ENCODE peak calls at places on chromosomes 7 and 10, in ten cellular contexts. X is amygdala; V is DMS153; Y is uterus; F is GM06990; L is NCI-H345; Q is activated T-helper 1 cell treated with anti-CD3 and anti-CD28 coated beads, Interleukin-2, amount 50 U/mL, for 16 hours; Z is stimulated activated CD4-positive, alpha-beta T cell treated with anti-CD3 and anti-CD28 coated beads, TNF-alpha, amount 100 ng/mL, for 1 hour; S is HEK293T; K is nephron progenitor cell. I is an unnamed sample.
A peak's percentile ranks its signal among the peaks of the same experiment; 100 is the strongest.

GRCh38 chr10:29699621-29700020 is 64.8 kb upstream of the SVIL start:
- DNase-seq in X (no peak), V (no peak), Y (no peak), F (no peak), L (no peak), Q (no peak), Z (no peak), S (no peak), K (no peak), I (no peak)

GRCh38 chr10:31101123-31101522 is 69.5 kb upstream of the ZNF438 start:
- DNase-seq in X (no peak), V (no peak), Y (no peak), F (peak; percentile 32), L (no peak), Q (no peak), Z (peak; percentile 37), S (no peak), K (no peak), I (no peak)

GRCh38 chr10:114131094-114131493 is 42.9 kb downstream of the CCDC186 start:
- DNase-seq in X (no peak), V (no peak), Y (no peak), F (peak; percentile 14), L (no peak), Q (no peak), Z (no peak), S (no peak), K (no peak), I (no peak)

GRCh38 chr10:92162541-92162940 is 128.3 kb downstream of the CPEB3 start:
- DNase-seq in X (no peak), V (no peak), Y (no peak), F (no peak), L (no peak), Q (no peak), Z (no peak), S (no peak), K (no peak), I (no peak)

GRCh38 chr10:44893604-44894468 is 17.3 kb upstream of the TMEM72 start:
- DNase-seq in X (no peak), V (no peak), Y (no peak), F (no peak), L (no peak), Q (no peak), Z (no peak), S (no peak), K (no peak), I (no peak)

GRCh38 chr10:123741146-123741545 is 75.0 kb downstream of the GPR26 start:
- DNase-seq in X (no peak), V (no peak), Y (no peak), F (no peak), L (no peak), Q (no peak), Z (no peak), S (no peak), K (no peak), I (no peak)

GRCh38 chr10:68121862-68122261 is 12.6 kb downstream of the MYPN start:
- DNase-seq in X (no peak), V (no peak), Y (no peak), F (no peak), L (no peak), Q (no peak), Z (no peak), S (no peak), K (no peak), I (no peak)

GRCh38 chr7:107103369-107103768 is 58.9 kb downstream of the PRKAR2B start:
- DNase-seq in X (no peak), V (peak; percentile 62), Y (no peak), F (no peak), L (no peak), Q (no peak), Z (no peak), S (no peak), K (no peak), I (peak; percentile 57)